ENCODE peak calls at places on chromosomes 2 and 18, in four cellular contexts. One of them, this sample, is unnamed.

GRCh38 chr2:102114290-102114721 is 28.2 kb upstream of the IL1R1 start:
- DNase-seq in chondrocyte: no peak
- DNase-seq in kidney: no peak
- DNase-seq in GM20000: no peak
- DNase-seq in this sample: no peak

GRCh38 chr2:194319222-194319992 is 1337.6 kb upstream of the SLC39A10 start:
- DNase-seq in chondrocyte: no peak
- DNase-seq in kidney: no peak
- DNase-seq in GM20000: peak; percentile 4
- DNase-seq in this sample: no peak

GRCh38 chr2:123816203-123816602 is 208.9 kb upstream of the CNTNAP5 start:
- DNase-seq in chondrocyte: no peak
- DNase-seq in kidney: no peak
- DNase-seq in GM20000: no peak
- DNase-seq in this sample: no peak

GRCh38 chr2:120381192-120381591 is 35.3 kb downstream of the INHBB start:
- DNase-seq in chondrocyte: no peak
- DNase-seq in kidney: peak; percentile 44
- DNase-seq in GM20000: no peak
- DNase-seq in this sample: no peak

GRCh38 chr2:28488858-28489575 is 6.8 kb upstream of the PLB1 start:
- DNase-seq in chondrocyte: no peak
- DNase-seq in kidney: no peak
- DNase-seq in GM20000: no peak
- DNase-seq in this sample: no peak

GRCh38 chr2:201833796-201834195 is 27.5 kb downstream of the CDK15 start:
- DNase-seq in chondrocyte: no peak
- DNase-seq in kidney: no peak
- DNase-seq in GM20000: no peak
- DNase-seq in this sample: no peak

GRCh38 chr2:46848446-46848845 is 67.2 kb downstream of the MCFD2 start:
- DNase-seq in chondrocyte: no peak
- DNase-seq in kidney: peak; percentile 59
- DNase-seq in GM20000: no peak
- DNase-seq in this sample: no peak

GRCh38 chr2:159454185-159454584 is 162.2 kb downstream of the BAZ2B start:
- DNase-seq in chondrocyte: no peak
- DNase-seq in kidney: no peak
- DNase-seq in GM20000: no peak
- DNase-seq in this sample: no peak

GRCh38 chr2:64142817-64143153 is 1.4 kb downstream of the PELI1 start:
- DNase-seq in chondrocyte: no peak
- DNase-seq in kidney: no peak
- DNase-seq in GM20000: peak; percentile 14
- DNase-seq in this sample: no peak

GRCh38 chr2:241315879-241316700 is at the start of gene SEPTIN2:
- DNase-seq in chondrocyte: no peak
- DNase-seq in kidney: peak; percentile 96
- DNase-seq in GM20000: no peak
- DNase-seq in this sample: peak; percentile 19

GRCh38 chr2:241316825-241317224 is 1.1 kb downstream of the SEPTIN2 start:
- DNase-seq in chondrocyte: no peak
- DNase-seq in kidney: no peak
- DNase-seq in GM20000: no peak
- DNase-seq in this sample: no peak

GRCh38 chr2:241314181-241314932 is 1.1 kb downstream of the HDLBP start:
- DNase-seq in chondrocyte: no peak
- DNase-seq in kidney: no peak
- DNase-seq in GM20000: no peak
- DNase-seq in this sample: no peak

GRCh38 chr2:241314933-241315182 is 614 bp downstream of the HDLBP start:
- DNase-seq in chondrocyte: no peak
- DNase-seq in kidney: no peak
- DNase-seq in GM20000: no peak
- DNase-seq in this sample: no peak

DNA sequence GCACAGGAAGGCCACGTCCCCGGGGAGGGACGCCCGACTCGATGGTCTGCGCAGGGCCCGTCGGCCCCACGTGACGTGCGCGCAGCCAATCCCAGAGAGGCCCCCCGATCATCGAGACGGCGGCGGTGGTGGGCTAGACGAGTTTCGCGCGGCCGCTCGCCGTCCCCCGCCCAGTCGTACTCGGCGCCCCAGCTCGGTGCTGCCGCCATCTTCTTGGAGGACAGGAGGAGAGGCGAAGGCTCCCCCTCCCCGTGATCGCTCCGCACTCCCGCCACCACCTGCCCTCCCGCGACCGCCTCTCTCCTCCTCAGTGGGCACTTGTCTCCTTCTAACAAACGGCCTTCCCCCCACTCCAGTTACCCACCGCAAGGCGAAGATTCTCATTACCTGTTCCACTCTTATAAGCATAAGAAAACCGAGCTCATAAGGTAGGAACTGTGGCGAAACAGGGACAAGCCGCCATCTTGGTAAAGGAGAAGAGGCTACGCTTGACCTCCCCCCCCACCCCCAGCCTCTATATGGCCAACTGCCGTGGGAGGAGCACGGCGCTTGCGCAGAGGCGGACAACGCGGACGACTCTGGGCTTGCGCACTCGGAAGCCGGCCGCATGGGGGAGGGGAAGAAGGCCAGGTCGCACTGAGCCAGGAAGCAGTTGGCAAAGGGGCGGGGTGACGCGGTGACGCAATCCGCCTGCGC is at the start of gene HDLBP:
- DNase-seq in chondrocyte: peak; percentile 99
- DNase-seq in kidney: peak; percentile 100
- DNase-seq in GM20000: peak; percentile 99
- DNase-seq in this sample: peak; percentile 89
- TF ChIP-seq CTCF in chondrocyte: peak; percentile 78
- TF ChIP-seq CTCF in kidney: peak; percentile 29
- TF ChIP-seq CTCF in GM20000: peak; percentile 57
- TF ChIP-seq CTCF in this sample: peak; percentile 32

GRCh38 chr2:54770676-54771075 is 47.2 kb downstream of the EML6 start:
- DNase-seq in chondrocyte: no peak
- DNase-seq in kidney: no peak
- DNase-seq in GM20000: no peak
- DNase-seq in this sample: no peak
- TF ChIP-seq CTCF in chondrocyte: no peak
- TF ChIP-seq CTCF in kidney: no peak
- TF ChIP-seq CTCF in GM20000: no peak
- TF ChIP-seq CTCF in this sample: no peak

GRCh38 chr18:3444954-3445353 is 5.0 kb upstream of the TGIF1 start:
- DNase-seq in chondrocyte: no peak
- DNase-seq in kidney: no peak
- DNase-seq in GM20000: no peak
- DNase-seq in this sample: no peak

GRCh38 chr18:3440340-3440739 is 9.6 kb upstream of the TGIF1 start:
- DNase-seq in chondrocyte: no peak
- DNase-seq in kidney: no peak
- DNase-seq in GM20000: no peak
- DNase-seq in this sample: no peak

GRCh38 chr18:3447035-3447894 is 2.7 kb upstream of the TGIF1 start:
- DNase-seq in chondrocyte: no peak
- DNase-seq in kidney: peak; percentile 78
- DNase-seq in GM20000: peak; percentile 18
- DNase-seq in this sample: no peak

GRCh38 chr18:3442894-3443293 is 7.1 kb upstream of the TGIF1 start:
- DNase-seq in chondrocyte: no peak
- DNase-seq in kidney: no peak
- DNase-seq in GM20000: no peak
- DNase-seq in this sample: no peak

DNA sequence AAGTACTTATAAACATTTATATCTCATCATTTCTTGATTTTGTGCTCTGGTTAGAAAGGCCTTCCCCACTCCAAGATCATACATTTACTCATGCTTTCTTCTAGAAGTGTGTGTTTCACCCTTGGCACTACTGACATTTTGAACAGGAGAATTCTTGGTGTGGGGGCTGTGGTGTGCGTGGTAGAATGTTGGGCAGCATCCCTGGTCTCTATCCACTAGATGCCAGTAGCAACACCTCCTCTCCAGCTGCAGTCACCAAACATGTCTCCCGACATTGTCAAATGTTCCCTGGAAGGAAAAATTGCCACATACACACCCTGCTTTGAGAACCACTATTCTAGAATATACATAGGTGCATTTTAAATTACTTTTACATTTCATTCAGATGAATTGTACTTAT is 8.7 kb upstream of the TGIF1 start:
- DNase-seq in chondrocyte: no peak
- DNase-seq in kidney: no peak
- DNase-seq in GM20000: no peak
- DNase-seq in this sample: no peak
- TF ChIP-seq CTCF in chondrocyte: peak; percentile 74
- TF ChIP-seq CTCF in kidney: peak; percentile 40
- TF ChIP-seq CTCF in GM20000: no peak
- TF ChIP-seq CTCF in this sample: peak; percentile 22

GRCh38 chr2:172087191-172087779 is 2.0 kb downstream of the DLX1 start:
- DNase-seq in chondrocyte: no peak
- DNase-seq in kidney: no peak
- DNase-seq in GM20000: no peak
- DNase-seq in this sample: no peak

GRCh38 chr2:172084734-172085459 is 410 bp upstream of the DLX1 start:
- DNase-seq in chondrocyte: peak; percentile 98
- DNase-seq in kidney: peak; percentile 91
- DNase-seq in GM20000: peak; percentile 90
- DNase-seq in this sample: peak; percentile 67

GRCh38 chr2:172085460-172086159 is at the start of gene DLX1:
- DNase-seq in chondrocyte: no peak
- DNase-seq in kidney: peak; percentile 68
- DNase-seq in GM20000: no peak
- DNase-seq in this sample: no peak

GRCh38 chr2:172087780-172088244 is 2.5 kb downstream of the DLX1 start:
- DNase-seq in chondrocyte: no peak
- DNase-seq in kidney: no peak
- DNase-seq in GM20000: peak; percentile 28
- DNase-seq in this sample: no peak

DNA sequence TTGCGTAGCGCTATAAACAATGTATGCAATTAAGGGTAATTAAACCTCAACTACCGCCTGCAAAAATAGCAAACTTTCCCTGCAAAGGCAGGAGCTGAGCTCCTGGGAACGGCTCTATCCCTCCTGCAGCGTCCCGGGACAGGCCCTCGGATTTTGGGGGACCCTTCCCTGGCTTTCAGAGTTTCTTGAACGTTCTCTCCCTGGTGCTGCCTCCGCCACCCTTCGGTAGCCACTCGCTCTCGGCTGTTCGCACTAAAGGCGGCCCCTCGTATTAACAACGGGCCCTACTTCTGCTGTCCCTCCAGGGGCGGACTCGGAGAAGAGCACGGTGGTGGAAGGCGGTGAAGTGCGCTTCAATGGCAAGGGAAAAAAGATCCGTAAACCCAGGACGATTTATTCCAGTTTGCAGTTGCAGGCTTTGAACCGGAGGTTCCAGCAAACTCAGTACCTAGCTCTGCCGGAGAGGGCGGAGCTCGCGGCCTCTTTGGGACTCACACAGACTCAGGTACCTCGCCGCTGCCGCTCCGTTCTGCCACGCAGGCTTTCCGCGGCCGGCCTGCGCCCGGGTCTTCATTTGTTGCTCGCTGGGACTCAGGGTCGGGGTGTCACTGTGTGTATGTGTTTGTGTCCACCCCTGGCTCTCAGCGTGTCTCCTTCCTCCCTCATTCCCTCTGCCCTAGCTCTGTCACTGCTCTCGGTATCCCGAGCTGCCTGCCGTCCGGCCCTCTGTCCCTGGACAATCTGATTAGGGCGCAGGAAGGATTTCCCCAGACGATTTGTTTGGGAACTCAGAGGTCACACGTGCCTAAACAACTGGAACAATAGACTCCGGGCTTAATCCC is 1.3 kb downstream of the DLX1 start:
- DNase-seq in chondrocyte: no peak
- DNase-seq in kidney: peak; percentile 57
- DNase-seq in GM20000: peak; percentile 70
- DNase-seq in this sample: no peak
- TF ChIP-seq CTCF in chondrocyte: peak; percentile 56
- TF ChIP-seq CTCF in kidney: no peak
- TF ChIP-seq CTCF in GM20000: peak; percentile 1
- TF ChIP-seq CTCF in this sample: no peak

GRCh38 chr2:7456762-7457161 is 539.5 kb downstream of the RNF144A start:
- DNase-seq in chondrocyte: no peak
- DNase-seq in kidney: no peak
- DNase-seq in GM20000: no peak
- DNase-seq in this sample: no peak
- TF ChIP-seq CTCF in chondrocyte: no peak
- TF ChIP-seq CTCF in kidney: no peak
- TF ChIP-seq CTCF in GM20000: no peak
- TF ChIP-seq CTCF in this sample: no peak

GRCh38 chr2:65350714-65351113 is 81.7 kb downstream of the SPRED2 start:
- DNase-seq in chondrocyte: no peak
- DNase-seq in kidney: no peak
- DNase-seq in GM20000: peak; percentile 63
- DNase-seq in this sample: no peak
- TF ChIP-seq CTCF in chondrocyte: peak; percentile 68
- TF ChIP-seq CTCF in kidney: no peak
- TF ChIP-seq CTCF in GM20000: no peak
- TF ChIP-seq CTCF in this sample: peak; percentile 15